ENCODE peak calls at places on chromosomes 3 and 15, in four cellular contexts. T is fibroblast of pulmonary artery, N is uterus, F is GM23338. B is an unnamed sample.

GRCh38 chr15:91974321-91974720 is 120.8 kb downstream of the SLCO3A1 start:
- DNase-seq in N (no peak), T (no peak), F (no peak), B (no peak)

GRCh38 chr3:194166682-194167479 is 30.9 kb downstream of the HES1 start:
- DNase-seq in N (peak; percentile 57), T (peak; percentile 69), F (peak; percentile 44), B (no peak)

GRCh38 chr15:39874890-39875549 is 45.0 kb downstream of the GPR176 start:
- DNase-seq in N (no peak), T (peak; percentile 72), F (peak; percentile 47), B (no peak)

GRCh38 chr3:106349191-106349881 is 480.5 kb upstream of the CBLB start:
- DNase-seq in N (no peak), T (no peak), F (no peak), B (no peak)

GRCh38 chr3:123951522-123952447 is 9.2 kb downstream of the CCDC14 start:
- DNase-seq in N (no peak), T (no peak), F (no peak), B (no peak)

GRCh38 chr15:74782596-74783071 is 754 bp downstream of the CSK start:
- DNase-seq in N (no peak), F (no peak), T (no peak), B (no peak)

GRCh38 chr3:144556392-144556791 is 584.8 kb downstream of the DIPK2A start:
- DNase-seq in F (no peak), T (no peak), N (no peak), B (no peak)

GRCh38 chr3:196639517-196640500 is at the start of gene NRROS:
- DNase-seq in N (peak; percentile 44), T (peak; percentile 60), F (peak; percentile 84), B (no peak)

GRCh38 chr15:31801152-31801551 is 229.2 kb upstream of the CHRNA7 start:
- DNase-seq in F (no peak), T (no peak), N (no peak), B (no peak)

GRCh38 chr3:130288670-130289069 is 56.8 kb upstream of the COL6A5 start:
- DNase-seq in N (no peak), F (no peak), T (no peak), B (no peak)

GRCh38 chr15:98903377-98904018 is 104.1 kb downstream of the PGPEP1L start:
- DNase-seq in N (no peak), T (peak; percentile 55), F (no peak), B (no peak)

GRCh38 chr3:20111836-20112235 is 71.6 kb downstream of the KAT2B start:
- DNase-seq in N (no peak), T (no peak), F (peak; percentile 22), B (no peak)

DNA sequence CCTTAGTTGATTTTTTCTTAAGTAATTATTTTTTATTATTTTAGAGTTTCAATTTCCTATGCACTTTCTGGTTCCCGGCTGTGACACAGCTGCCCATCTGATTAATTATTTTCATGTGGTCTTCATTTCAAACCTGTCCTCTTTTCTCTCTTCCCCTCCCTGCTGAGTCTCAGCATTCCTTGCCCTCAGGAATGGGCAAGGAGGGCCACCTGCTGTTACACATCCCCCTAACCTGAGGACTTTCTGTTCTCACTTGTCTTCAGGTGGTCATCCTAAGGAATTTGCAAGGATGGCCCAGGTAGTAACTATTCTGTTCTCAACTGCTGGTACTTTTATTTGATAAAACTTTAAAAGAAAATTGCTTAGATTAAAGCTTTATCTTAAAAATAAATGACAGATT is 545.0 kb downstream of the OTOL1 start:
- DNase-seq in T (no peak), N (no peak), F (peak; percentile 69), B (no peak)
- TF ChIP-seq CTCF in T (no peak), N (no peak), F (no peak), B (no peak)

GRCh38 chr3:181844227-181844626 is 132.5 kb downstream of the SOX2 start:
- DNase-seq in F (no peak), T (no peak), N (no peak), B (no peak)
- TF ChIP-seq CTCF in F (no peak), T (no peak), N (no peak), B (no peak)

DNA sequence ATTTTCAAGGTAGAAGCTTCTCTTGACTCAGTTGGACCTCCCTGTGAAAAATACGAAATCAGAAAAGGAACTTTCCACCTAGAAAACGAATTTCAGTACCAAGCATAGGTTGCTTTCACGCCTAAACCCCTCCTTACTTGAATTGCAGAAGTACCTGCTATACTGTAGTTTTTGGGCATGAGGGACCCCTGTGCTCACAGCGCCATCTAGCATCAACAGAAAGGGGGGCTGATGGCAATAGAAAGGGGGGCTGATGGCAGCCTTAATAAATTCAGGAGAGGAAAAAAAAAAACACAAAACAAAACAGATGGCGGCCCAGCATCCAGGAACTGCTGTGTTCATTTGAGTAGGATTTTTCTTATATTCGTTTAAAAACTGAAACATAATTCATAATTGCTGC is 96.7 kb downstream of the NPAP1 start:
- DNase-seq in F (peak; percentile 86), T (no peak), N (no peak), B (no peak)
- TF ChIP-seq CTCF in F (peak; percentile 85), T (no peak), N (no peak), B (no peak)

DNA sequence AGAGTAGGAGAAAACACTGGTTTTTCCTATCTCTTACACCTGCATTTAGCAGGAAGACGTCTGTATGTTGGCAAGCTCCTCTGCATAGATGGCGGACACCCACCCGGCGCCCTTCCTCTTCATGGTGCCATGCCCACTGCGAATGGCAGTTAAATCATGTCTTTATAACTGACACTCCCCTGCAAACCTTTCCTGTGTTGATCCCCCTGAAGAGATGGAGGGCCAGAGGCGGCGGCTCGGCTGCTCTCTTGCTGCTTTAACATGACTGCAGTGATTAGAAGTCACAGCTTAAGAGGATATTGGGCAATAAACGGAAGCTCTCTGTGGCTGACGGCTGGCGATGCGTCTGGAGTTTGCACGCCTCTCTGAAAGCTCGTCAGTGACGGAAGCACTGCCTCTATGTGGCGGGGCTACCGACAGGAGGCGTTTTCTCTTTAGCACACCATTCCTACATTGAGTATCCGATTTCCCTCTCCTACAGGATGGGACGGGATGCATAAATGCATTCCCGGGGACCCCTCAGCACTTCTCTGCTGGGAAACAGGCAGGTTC is 25.5 kb upstream of the SNRPA1 start:
- DNase-seq in N (no peak), T (peak; percentile 57), F (peak; percentile 72), B (no peak)
- TF ChIP-seq CTCF in N (no peak), T (peak; percentile 17), F (peak; percentile 41), B (no peak)

DNA sequence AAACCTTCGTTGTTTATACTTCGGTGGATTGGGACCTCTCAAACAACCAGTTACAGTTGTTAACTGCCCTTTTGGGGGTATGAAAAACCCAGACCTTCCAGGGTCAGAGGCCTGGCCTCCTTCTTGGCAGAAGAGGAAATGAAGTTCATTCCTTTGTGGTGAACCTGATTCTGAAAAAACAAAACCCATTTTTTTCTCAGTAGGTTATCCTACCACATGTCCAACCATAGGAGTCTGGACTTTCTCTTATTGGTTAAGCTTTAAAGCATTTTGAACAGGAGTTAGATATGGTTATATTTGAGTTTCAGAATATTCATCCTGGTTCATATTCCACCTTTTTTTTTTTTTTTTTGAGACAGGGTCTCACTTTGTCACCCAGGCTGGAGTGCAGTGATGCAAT is 7.2 kb upstream of the LACTB start:
- DNase-seq in N (no peak), T (no peak), F (no peak), B (no peak)
- TF ChIP-seq CTCF in N (no peak), T (no peak), F (no peak), B (no peak)

DNA sequence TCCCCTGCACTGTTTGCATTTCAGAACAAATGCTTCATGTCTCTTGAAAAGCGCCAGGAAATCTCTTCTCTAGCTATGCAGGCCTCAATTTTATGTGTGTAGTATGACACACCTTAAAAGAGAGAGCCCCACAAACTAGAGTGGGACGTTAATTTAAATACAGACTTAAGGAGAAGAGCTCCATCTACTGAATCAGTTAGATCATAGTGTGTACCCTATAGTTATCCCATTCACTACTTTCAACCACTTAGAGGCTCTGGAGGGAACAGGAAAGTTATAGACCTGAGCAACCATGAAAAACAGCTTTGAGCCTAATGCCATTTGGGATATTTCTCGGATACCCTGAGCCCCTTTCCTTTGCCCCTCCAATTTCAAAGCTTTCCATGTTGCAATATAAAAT is 153.7 kb downstream of the TIGIT start:
- DNase-seq in F (no peak), T (no peak), N (no peak), B (no peak)
- TF ChIP-seq CTCF in F (no peak), T (no peak), N (no peak), B (no peak)